ENCODE peak calls at places on chromosomes 2 and 18, in four cellular contexts. One of them, this sample, is unnamed.

GRCh38 chr2:172704072-172704936 is 31.3 kb upstream of the RAPGEF4 start:
- DNase-seq in HepG2: peak; percentile 55
- DNase-seq in GM12878: no peak
- DNase-seq in K562: peak; percentile 46
- DNase-seq in this sample: no peak

GRCh38 chr2:106065983-106066826 is 127.9 kb downstream of the UXS1 start:
- DNase-seq in K562: no peak
- DNase-seq in GM12878: no peak
- DNase-seq in HepG2: no peak
- DNase-seq in this sample: peak; percentile 66

GRCh38 chr2:176115883-176116813 is at the start of gene HOXD10:
- DNase-seq in HepG2: no peak
- DNase-seq in K562: peak; percentile 38
- DNase-seq in GM12878: no peak
- DNase-seq in this sample: peak; percentile 75

GRCh38 chr18:22032392-22032961 is 136.9 kb upstream of the GATA6 start:
- DNase-seq in HepG2: peak; percentile 79
- DNase-seq in GM12878: peak; percentile 4
- DNase-seq in K562: no peak
- DNase-seq in this sample: no peak

GRCh38 chr2:1367584-1367983 is 45.7 kb upstream of the TPO start:
- DNase-seq in GM12878: no peak
- DNase-seq in HepG2: no peak
- DNase-seq in K562: no peak
- DNase-seq in this sample: no peak

GRCh38 chr18:8450013-8450412 is 159.2 kb upstream of the RAB12 start:
- DNase-seq in HepG2: no peak
- DNase-seq in GM12878: no peak
- DNase-seq in K562: peak; percentile 53
- DNase-seq in this sample: peak; percentile 71

GRCh38 chr2:73700661-73701447 is 36.3 kb downstream of the TPRKB start:
- DNase-seq in HepG2: no peak
- DNase-seq in K562: peak; percentile 58
- DNase-seq in GM12878: no peak
- DNase-seq in this sample: no peak

GRCh38 chr18:8787764-8788163 is 82.4 kb downstream of the MTCL1 start:
- DNase-seq in HepG2: no peak
- DNase-seq in K562: no peak
- DNase-seq in GM12878: no peak
- DNase-seq in this sample: no peak

GRCh38 chr2:1884933-1885580 is 140.7 kb upstream of the PXDN start:
- DNase-seq in GM12878: no peak
- DNase-seq in HepG2: no peak
- DNase-seq in K562: no peak
- DNase-seq in this sample: no peak

GRCh38 chr2:210086930-210087329 is 84.3 kb downstream of the KANSL1L start:
- DNase-seq in HepG2: no peak
- DNase-seq in GM12878: no peak
- DNase-seq in K562: no peak
- DNase-seq in this sample: no peak

GRCh38 chr2:40511661-40512213 is 59.8 kb upstream of the SLC8A1 start:
- DNase-seq in HepG2: no peak
- DNase-seq in GM12878: no peak
- DNase-seq in K562: no peak
- DNase-seq in this sample: no peak

GRCh38 chr2:64137996-64138395 is 6.2 kb downstream of the PELI1 start:
- DNase-seq in K562: no peak
- DNase-seq in HepG2: no peak
- DNase-seq in GM12878: no peak
- DNase-seq in this sample: no peak

GRCh38 chr2:50514881-50515280 is 517.1 kb downstream of the NRXN1 start:
- DNase-seq in HepG2: no peak
- DNase-seq in GM12878: no peak
- DNase-seq in K562: no peak
- DNase-seq in this sample: peak; percentile 68

GRCh38 chr18:5073026-5073944 is 123.8 kb downstream of the AKAIN1 start:
- DNase-seq in GM12878: no peak
- DNase-seq in K562: peak; percentile 24
- DNase-seq in HepG2: peak; percentile 31
- DNase-seq in this sample: no peak

GRCh38 chr2:80126596-80127189 is 177.9 kb downstream of the LRRTM1 start:
- DNase-seq in HepG2: no peak
- DNase-seq in GM12878: no peak
- DNase-seq in K562: peak; percentile 31
- DNase-seq in this sample: no peak

GRCh38 chr2:47129191-47129711 is 25.9 kb downstream of the STPG4 start:
- DNase-seq in HepG2: peak; percentile 58
- DNase-seq in GM12878: no peak
- DNase-seq in K562: no peak
- DNase-seq in this sample: no peak

GRCh38 chr2:216934623-216935022 is 74.8 kb upstream of the TNP1 start:
- DNase-seq in HepG2: no peak
- DNase-seq in GM12878: no peak
- DNase-seq in K562: no peak
- DNase-seq in this sample: no peak

GRCh38 chr2:73489053-73489452 is 103.4 kb downstream of the ALMS1 start:
- DNase-seq in GM12878: peak; percentile 7
- DNase-seq in K562: no peak
- DNase-seq in HepG2: no peak
- DNase-seq in this sample: no peak

GRCh38 chr18:21820035-21820810 is 79.6 kb downstream of the MIB1 start:
- DNase-seq in GM12878: no peak
- DNase-seq in HepG2: peak; percentile 8
- DNase-seq in K562: peak; percentile 11
- DNase-seq in this sample: no peak

GRCh38 chr18:66219817-66220216 is 384.1 kb downstream of the CDH19 start:
- DNase-seq in HepG2: no peak
- DNase-seq in K562: no peak
- DNase-seq in GM12878: no peak
- DNase-seq in this sample: no peak

GRCh38 chr2:241456546-241456945 is 51.8 kb downstream of the STK25 start:
- DNase-seq in HepG2: no peak
- DNase-seq in K562: no peak
- DNase-seq in GM12878: no peak
- DNase-seq in this sample: no peak

GRCh38 chr18:45755936-45756335 is 32.0 kb downstream of the SLC14A1 start:
- DNase-seq in GM12878: no peak
- DNase-seq in HepG2: no peak
- DNase-seq in K562: no peak
- DNase-seq in this sample: no peak

GRCh38 chr18:47779381-47779780 is 151.1 kb downstream of the SMAD2 start:
- DNase-seq in K562: no peak
- DNase-seq in GM12878: no peak
- DNase-seq in HepG2: no peak
- DNase-seq in this sample: no peak

GRCh38 chr2:233656443-233656842 is 15.3 kb upstream of the UGT1A9 start:
- DNase-seq in HepG2: no peak
- DNase-seq in GM12878: no peak
- DNase-seq in K562: no peak
- DNase-seq in this sample: no peak

GRCh38 chr18:45774065-45774521 is 50.1 kb downstream of the SLC14A1 start:
- DNase-seq in GM12878: no peak
- DNase-seq in K562: no peak
- DNase-seq in HepG2: no peak
- DNase-seq in this sample: no peak

GRCh38 chr2:55416826-55417568 is 2.7 kb downstream of the CCDC88A start:
- DNase-seq in K562: no peak
- DNase-seq in GM12878: no peak
- DNase-seq in HepG2: no peak
- DNase-seq in this sample: no peak

GRCh38 chr2:136118819-136119716 is 1.1 kb upstream of the CXCR4 start:
- DNase-seq in GM12878: no peak
- DNase-seq in K562: peak; percentile 37
- DNase-seq in HepG2: no peak
- DNase-seq in this sample: peak; percentile 66

GRCh38 chr2:55106148-55106547 is 55.9 kb upstream of the RTN4 start:
- DNase-seq in K562: no peak
- DNase-seq in HepG2: no peak
- DNase-seq in GM12878: no peak
- DNase-seq in this sample: no peak

GRCh38 chr18:9535430-9535972 is 60.2 kb downstream of the RALBP1 start:
- DNase-seq in K562: no peak
- DNase-seq in HepG2: peak; percentile 87
- DNase-seq in GM12878: no peak
- DNase-seq in this sample: no peak

GRCh38 chr2:72883356-72883962 is 3.7 kb upstream of the SPR start:
- DNase-seq in HepG2: peak; percentile 47
- DNase-seq in K562: peak; percentile 53
- DNase-seq in GM12878: no peak
- DNase-seq in this sample: peak; percentile 74

GRCh38 chr2:70258532-70258875 is 567 bp downstream of the PCYOX1 start:
- DNase-seq in K562: peak; percentile 24
- DNase-seq in HepG2: peak; percentile 41
- DNase-seq in GM12878: no peak
- DNase-seq in this sample: peak; percentile 42

GRCh38 chr18:9087144-9087543 is 15.4 kb upstream of the NDUFV2 start:
- DNase-seq in GM12878: no peak
- DNase-seq in HepG2: no peak
- DNase-seq in K562: no peak
- DNase-seq in this sample: no peak

GRCh38 chr2:127573298-127573697 is 37.8 kb downstream of the MYO7B start:
- DNase-seq in K562: no peak
- DNase-seq in GM12878: no peak
- DNase-seq in HepG2: no peak
- DNase-seq in this sample: no peak

GRCh38 chr18:70172225-70172624 is 33.3 kb downstream of the RTTN start:
- DNase-seq in GM12878: no peak
- DNase-seq in HepG2: no peak
- DNase-seq in K562: no peak
- DNase-seq in this sample: no peak

GRCh38 chr18:79458131-79458838 is 62.6 kb downstream of the NFATC1 start:
- DNase-seq in GM12878: no peak
- DNase-seq in HepG2: peak; percentile 43
- DNase-seq in K562: no peak
- DNase-seq in this sample: no peak

GRCh38 chr2:238139141-238139840 is 823 bp downstream of the KLHL30 start:
- DNase-seq in HepG2: no peak
- DNase-seq in GM12878: no peak
- DNase-seq in K562: peak; percentile 75
- DNase-seq in this sample: peak; percentile 64

GRCh38 chr2:238136820-238137537 is 1.5 kb upstream of the KLHL30 start:
- DNase-seq in K562: no peak
- DNase-seq in HepG2: peak; percentile 41
- DNase-seq in GM12878: no peak
- DNase-seq in this sample: no peak

GRCh38 chr2:238139841-238140439 is 1.5 kb downstream of the KLHL30 start:
- DNase-seq in GM12878: no peak
- DNase-seq in K562: no peak
- DNase-seq in HepG2: no peak
- DNase-seq in this sample: no peak

GRCh38 chr2:238137885-238138284 is 583 bp upstream of the KLHL30 start:
- DNase-seq in K562: no peak
- DNase-seq in HepG2: no peak
- DNase-seq in GM12878: no peak
- DNase-seq in this sample: no peak

DNA sequence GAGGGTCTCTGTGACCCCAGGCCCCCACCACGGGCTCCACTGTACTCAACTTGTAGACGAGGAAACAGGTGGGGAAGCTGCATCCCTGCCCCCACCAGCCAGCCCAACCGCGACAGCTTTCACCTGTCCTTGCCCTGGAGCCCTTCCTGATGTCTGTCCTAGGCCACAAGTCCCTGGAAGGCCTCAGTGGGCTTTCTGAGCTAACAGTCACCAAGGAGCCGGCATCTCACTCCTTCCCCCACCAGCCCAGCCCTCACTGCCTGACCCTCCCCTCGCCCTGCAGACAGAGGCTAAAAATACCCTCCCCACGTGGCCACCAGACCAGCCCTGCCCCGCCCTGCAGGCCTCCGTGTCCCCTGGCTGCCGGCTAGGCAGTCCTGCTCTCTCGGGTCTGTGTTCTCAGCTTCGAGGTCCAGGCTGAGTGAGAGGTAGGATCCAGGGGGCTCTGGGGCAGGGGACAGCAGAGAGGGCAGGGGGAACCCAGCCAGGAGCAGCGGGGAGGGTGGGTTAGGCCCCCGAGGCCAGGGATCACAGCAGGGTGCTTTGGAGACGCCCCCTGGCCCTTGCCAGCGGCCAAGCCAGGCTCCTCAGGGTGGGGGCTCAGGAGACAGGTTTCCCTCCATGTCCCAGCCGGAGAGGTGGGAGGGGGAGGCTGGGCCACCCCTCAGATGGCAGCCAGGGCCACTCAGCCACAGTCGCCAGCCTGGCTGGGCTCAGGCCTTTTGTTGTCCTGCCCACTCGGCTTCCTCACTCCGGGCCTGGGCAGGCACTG is at the start of gene KLHL30:
- DNase-seq in K562: peak; percentile 38
- DNase-seq in GM12878: no peak
- DNase-seq in HepG2: no peak
- DNase-seq in this sample: no peak
- TF ChIP-seq USF2 in K562: peak; percentile 47
- TF ChIP-seq USF2 in GM12878: no peak
- TF ChIP-seq USF2 in HepG2: no peak
- TF ChIP-seq USF2 in this sample: no peak

GRCh38 chr2:46003912-46004473 is 293.2 kb upstream of the EPAS1 start:
- DNase-seq in HepG2: no peak
- DNase-seq in GM12878: no peak
- DNase-seq in K562: no peak
- DNase-seq in this sample: no peak
- TF ChIP-seq ATF3 in HepG2: no peak
- TF ChIP-seq ATF3 in GM12878: no peak
- TF ChIP-seq ATF3 in K562: no peak
- TF ChIP-seq ATF3 in this sample: no peak

GRCh38 chr2:101196220-101196661 is 45.1 kb upstream of the TBC1D8 start:
- DNase-seq in K562: no peak
- DNase-seq in HepG2: peak; percentile 62
- DNase-seq in GM12878: no peak
- DNase-seq in this sample: no peak
- TF ChIP-seq CBFB in K562: no peak
- TF ChIP-seq CBFB in HepG2: no peak
- TF ChIP-seq CBFB in GM12878: no peak
- TF ChIP-seq CBFB in this sample: no peak

DNA sequence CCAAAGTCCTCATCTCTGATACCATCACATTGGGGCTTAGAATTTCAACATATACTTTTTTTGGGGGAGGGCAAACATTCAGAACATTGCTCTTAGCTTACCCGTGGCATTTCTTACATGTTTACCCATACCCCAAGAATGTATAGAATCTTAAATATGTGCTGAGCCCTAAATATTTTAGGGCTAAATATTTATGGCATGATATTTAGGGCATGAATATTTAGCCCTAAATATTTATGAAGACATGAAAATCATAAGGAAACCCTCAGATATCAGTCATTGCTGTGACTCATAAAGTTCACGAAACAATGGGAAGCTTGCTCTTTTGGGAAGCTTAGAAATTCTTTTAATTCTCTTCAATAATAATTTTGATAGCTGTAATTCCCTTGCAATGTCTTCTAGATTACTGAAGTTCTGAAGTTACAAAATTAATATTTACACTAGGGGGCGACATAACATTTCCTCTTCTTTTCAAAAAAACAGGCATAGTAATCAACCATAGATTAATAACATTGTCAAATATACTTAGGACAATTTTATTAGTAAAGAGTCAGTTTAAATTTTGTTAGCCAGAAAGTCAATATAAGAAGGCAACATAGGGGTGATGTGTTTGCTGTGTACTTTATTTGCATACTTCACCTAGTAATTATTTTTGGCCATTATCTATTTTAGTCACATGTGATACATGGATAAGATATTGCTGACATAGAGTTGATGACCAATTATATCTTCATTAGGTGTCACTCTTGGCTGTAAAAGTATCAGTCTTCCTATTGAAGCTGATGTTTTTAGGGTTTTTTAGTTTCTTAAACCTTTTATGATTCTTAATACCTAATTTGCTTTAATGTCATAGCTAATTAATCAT is 13.1 kb downstream of the ZNF804A start:
- DNase-seq in GM12878: no peak
- DNase-seq in K562: no peak
- DNase-seq in HepG2: no peak
- DNase-seq in this sample: no peak
- TF ChIP-seq USF2 in GM12878: no peak
- TF ChIP-seq USF2 in K562: no peak
- TF ChIP-seq USF2 in HepG2: no peak
- TF ChIP-seq USF2 in this sample: no peak

This sample was measured in WTC11.